ENCODE peak calls at places on chromosomes 12 and 14, in six cellular contexts. N is fibroblast of mammary gland; G is HAP-1; M is effector CD4-positive, alpha-beta T cell; T is thoracic aorta; Q is progenitor cell of endocrine pancreas. C is an unnamed sample.

GRCh38 chr14:106396999-106397398 is 870.6 kb downstream of the TMEM121 start:
- DNase-seq in N (no peak), G (no peak), M (no peak), T (no peak), Q (no peak), C (no peak)

GRCh38 chr14:69586420-69586819 is 11.7 kb upstream of the CCDC177 start:
- DNase-seq in N (peak), G (no peak), M (no peak), T (no peak), Q (no peak), C (no peak)

GRCh38 chr14:52142504-52142903 is 73.6 kb upstream of the NID2 start:
- DNase-seq in N (no peak), G (no peak), M (no peak), T (no peak), Q (no peak), C (no peak)

GRCh38 chr12:48783432-48783831 is 5.5 kb downstream of the ADCY6 start:
- DNase-seq in N (no peak), G (no peak), M (no peak), T (no peak), Q (no peak), C (no peak)

GRCh38 chr14:99330316-99331240 is 58.6 kb upstream of the BCL11B start:
- DNase-seq in N (no peak), G (no peak), M (no peak), T (no peak), Q (no peak), C (peak)

GRCh38 chr12:12467222-12467621 is 95.4 kb downstream of the DUSP16 start:
- DNase-seq in N (no peak), G (no peak), M (no peak), T (no peak), Q (no peak), C (no peak)

GRCh38 chr12:129185855-129186254 is 332.6 kb downstream of the GLT1D1 start:
- DNase-seq in N (no peak), G (no peak), M (no peak), T (no peak), Q (no peak), C (no peak)

GRCh38 chr12:80814453-80814852 is 97.7 kb downstream of the MYF5 start:
- DNase-seq in N (no peak), G (no peak), M (no peak), T (no peak), Q (no peak), C (no peak)

GRCh38 chr12:115103884-115104883 is 420.2 kb upstream of the TBX3 start:
- DNase-seq in N (peak), G (no peak), M (no peak), T (no peak), Q (no peak), C (no peak)

GRCh38 chr12:16417058-16417457 is 69.6 kb downstream of the MGST1 start:
- DNase-seq in N (no peak), G (no peak), M (no peak), T (no peak), Q (no peak), C (no peak)

GRCh38 chr12:50021071-50021470 is 4.2 kb downstream of the RACGAP1 start:
- DNase-seq in N (no peak), G (no peak), M (no peak), T (no peak), Q (no peak), C (no peak)

GRCh38 chr12:68823711-68824110 is 15.7 kb downstream of the MDM2 start:
- DNase-seq in N (no peak), G (no peak), M (no peak), T (no peak), Q (no peak), C (no peak)

GRCh38 chr12:52082668-52082987 is 3.1 kb downstream of the SMIM41 start:
- DNase-seq in N (no peak), G (no peak), M (no peak), T (no peak), Q (no peak), C (no peak)

GRCh38 chr14:32366256-32366655 is 37.2 kb downstream of the AKAP6 start:
- DNase-seq in N (peak), G (no peak), M (no peak), T (no peak), Q (no peak), C (no peak)

GRCh38 chr12:120972870-120973543 is 5.3 kb upstream of the HNF1A start:
- DNase-seq in N (no peak), G (peak), M (no peak), T (no peak), Q (no peak), C (no peak)

GRCh38 chr14:74531467-74531866 is 37.9 kb downstream of the ISCA2 start:
- DNase-seq in N (peak), G (no peak), M (no peak), T (no peak), Q (no peak), C (no peak)

GRCh38 chr12:59808317-59808910 is 212.6 kb downstream of the SLC16A7 start:
- DNase-seq in N (peak), G (no peak), M (no peak), T (no peak), Q (no peak), C (no peak)

GRCh38 chr14:104786091-104786586 is 9.4 kb downstream of the AKT1 start:
- DNase-seq in N (no peak), G (no peak), M (no peak), T (no peak), Q (no peak), C (peak)

GRCh38 chr14:103547455-103547940 is 15.0 kb downstream of the BAG5 start:
- DNase-seq in N (no peak), G (no peak), M (no peak), T (no peak), Q (no peak), C (no peak)

GRCh38 chr12:126953365-126953889 is 1313.5 kb upstream of the TMEM132C start:
- DNase-seq in N (no peak), G (no peak), M (no peak), T (no peak), Q (no peak), C (no peak)

GRCh38 chr14:67744057-67744456 is 42.4 kb downstream of the RDH12 start:
- DNase-seq in N (no peak), G (no peak), M (no peak), T (no peak), Q (no peak), C (no peak)

GRCh38 chr12:90024261-90024660 is 315.6 kb upstream of the ATP2B1 start:
- DNase-seq in N (no peak), G (no peak), M (no peak), T (no peak), Q (no peak), C (no peak)

C was measured in upper lobe of right lung.